ENCODE peak calls at places on chromosomes 5 and 9, in ten cellular contexts. One of them, this sample, is unnamed.

GRCh38 chr5:135026645-135027317 is 7.2 kb downstream of the PITX1 start:
- DNase-seq in NCI-H774: no peak
- DNase-seq in stimulated activated CD8-positive, alpha-beta memory T cell treated with anti-CD3 and anti-CD28 coated beads, Interleukin-4, amount 100 ng/mL, for 4 hours: no peak
- DNase-seq in activated CD4-positive, alpha-beta T cell treated with anti-CD3 and anti-CD28 coated beads, Interleukin-2, amount 10 ng/mL, durations not matched to agents 7 days and 5 days: no peak
- DNase-seq in RWPE2: no peak
- DNase-seq in AG09309: no peak
- DNase-seq in upper lobe of right lung: no peak
- DNase-seq in HCEC 1CT: peak; percentile 40
- DNase-seq in GM04504: no peak
- DNase-seq in T-cell: no peak
- DNase-seq in this sample: no peak

GRCh38 chr9:116000748-116001329 is 152.8 kb upstream of the PAPPA start:
- DNase-seq in NCI-H774: no peak
- DNase-seq in RWPE2: no peak
- DNase-seq in stimulated activated CD8-positive, alpha-beta memory T cell treated with anti-CD3 and anti-CD28 coated beads, Interleukin-4, amount 100 ng/mL, for 4 hours: no peak
- DNase-seq in AG09309: no peak
- DNase-seq in T-cell: no peak
- DNase-seq in HCEC 1CT: no peak
- DNase-seq in GM04504: no peak
- DNase-seq in upper lobe of right lung: no peak
- DNase-seq in activated CD4-positive, alpha-beta T cell treated with anti-CD3 and anti-CD28 coated beads, Interleukin-2, amount 10 ng/mL, durations not matched to agents 7 days and 5 days: no peak
- DNase-seq in this sample: no peak

GRCh38 chr5:103389362-103389761 is 130.8 kb downstream of the MACIR start:
- DNase-seq in RWPE2: no peak
- DNase-seq in AG09309: no peak
- DNase-seq in stimulated activated CD8-positive, alpha-beta memory T cell treated with anti-CD3 and anti-CD28 coated beads, Interleukin-4, amount 100 ng/mL, for 4 hours: no peak
- DNase-seq in HCEC 1CT: no peak
- DNase-seq in activated CD4-positive, alpha-beta T cell treated with anti-CD3 and anti-CD28 coated beads, Interleukin-2, amount 10 ng/mL, durations not matched to agents 7 days and 5 days: no peak
- DNase-seq in T-cell: no peak
- DNase-seq in GM04504: no peak
- DNase-seq in NCI-H774: no peak
- DNase-seq in upper lobe of right lung: no peak
- DNase-seq in this sample: no peak

GRCh38 chr5:41755705-41756104 is 114.5 kb downstream of the OXCT1 start:
- DNase-seq in T-cell: no peak
- DNase-seq in activated CD4-positive, alpha-beta T cell treated with anti-CD3 and anti-CD28 coated beads, Interleukin-2, amount 10 ng/mL, durations not matched to agents 7 days and 5 days: no peak
- DNase-seq in upper lobe of right lung: no peak
- DNase-seq in AG09309: no peak
- DNase-seq in NCI-H774: no peak
- DNase-seq in HCEC 1CT: no peak
- DNase-seq in stimulated activated CD8-positive, alpha-beta memory T cell treated with anti-CD3 and anti-CD28 coated beads, Interleukin-4, amount 100 ng/mL, for 4 hours: no peak
- DNase-seq in GM04504: no peak
- DNase-seq in RWPE2: no peak
- DNase-seq in this sample: no peak

GRCh38 chr5:141845371-141845821 is 32.8 kb downstream of the PCDH1 start:
- DNase-seq in NCI-H774: no peak
- DNase-seq in activated CD4-positive, alpha-beta T cell treated with anti-CD3 and anti-CD28 coated beads, Interleukin-2, amount 10 ng/mL, durations not matched to agents 7 days and 5 days: no peak
- DNase-seq in AG09309: no peak
- DNase-seq in GM04504: no peak
- DNase-seq in T-cell: no peak
- DNase-seq in stimulated activated CD8-positive, alpha-beta memory T cell treated with anti-CD3 and anti-CD28 coated beads, Interleukin-4, amount 100 ng/mL, for 4 hours: no peak
- DNase-seq in HCEC 1CT: no peak
- DNase-seq in RWPE2: no peak
- DNase-seq in upper lobe of right lung: no peak
- DNase-seq in this sample: no peak

GRCh38 chr9:83620841-83621636 is 1.9 kb upstream of the IDNK start:
- DNase-seq in AG09309: peak; percentile 16
- DNase-seq in HCEC 1CT: peak; percentile 48
- DNase-seq in activated CD4-positive, alpha-beta T cell treated with anti-CD3 and anti-CD28 coated beads, Interleukin-2, amount 10 ng/mL, durations not matched to agents 7 days and 5 days: peak; percentile 45
- DNase-seq in stimulated activated CD8-positive, alpha-beta memory T cell treated with anti-CD3 and anti-CD28 coated beads, Interleukin-4, amount 100 ng/mL, for 4 hours: no peak
- DNase-seq in upper lobe of right lung: no peak
- DNase-seq in T-cell: no peak
- DNase-seq in GM04504: peak; percentile 23
- DNase-seq in NCI-H774: peak; percentile 66
- DNase-seq in RWPE2: no peak
- DNase-seq in this sample: peak; percentile 57

GRCh38 chr9:34047864-34048729 is 590 bp downstream of the UBAP2 start:
- DNase-seq in GM04504: no peak
- DNase-seq in NCI-H774: peak; percentile 25
- DNase-seq in stimulated activated CD8-positive, alpha-beta memory T cell treated with anti-CD3 and anti-CD28 coated beads, Interleukin-4, amount 100 ng/mL, for 4 hours: peak; percentile 17
- DNase-seq in HCEC 1CT: peak; percentile 23
- DNase-seq in RWPE2: peak; percentile 66
- DNase-seq in upper lobe of right lung: peak; percentile 77
- DNase-seq in T-cell: peak; percentile 32
- DNase-seq in AG09309: no peak
- DNase-seq in activated CD4-positive, alpha-beta T cell treated with anti-CD3 and anti-CD28 coated beads, Interleukin-2, amount 10 ng/mL, durations not matched to agents 7 days and 5 days: peak; percentile 60
- DNase-seq in this sample: peak; percentile 36

GRCh38 chr9:37938121-37938906 is 34.4 kb upstream of the SLC25A51 start:
- DNase-seq in T-cell: no peak
- DNase-seq in stimulated activated CD8-positive, alpha-beta memory T cell treated with anti-CD3 and anti-CD28 coated beads, Interleukin-4, amount 100 ng/mL, for 4 hours: no peak
- DNase-seq in RWPE2: no peak
- DNase-seq in AG09309: peak; percentile 56
- DNase-seq in activated CD4-positive, alpha-beta T cell treated with anti-CD3 and anti-CD28 coated beads, Interleukin-2, amount 10 ng/mL, durations not matched to agents 7 days and 5 days: no peak
- DNase-seq in NCI-H774: no peak
- DNase-seq in upper lobe of right lung: no peak
- DNase-seq in HCEC 1CT: peak; percentile 86
- DNase-seq in GM04504: peak; percentile 78
- DNase-seq in this sample: peak; percentile 96

GRCh38 chr9:4640027-4640426 is 22.1 kb upstream of the PLPP6 start:
- DNase-seq in upper lobe of right lung: no peak
- DNase-seq in NCI-H774: no peak
- DNase-seq in activated CD4-positive, alpha-beta T cell treated with anti-CD3 and anti-CD28 coated beads, Interleukin-2, amount 10 ng/mL, durations not matched to agents 7 days and 5 days: peak; percentile 61
- DNase-seq in stimulated activated CD8-positive, alpha-beta memory T cell treated with anti-CD3 and anti-CD28 coated beads, Interleukin-4, amount 100 ng/mL, for 4 hours: no peak
- DNase-seq in HCEC 1CT: no peak
- DNase-seq in RWPE2: no peak
- DNase-seq in T-cell: peak; percentile 67
- DNase-seq in GM04504: no peak
- DNase-seq in AG09309: no peak
- DNase-seq in this sample: peak; percentile 21

GRCh38 chr5:158026248-158027031 is 167.5 kb upstream of the CLINT1 start:
- DNase-seq in NCI-H774: no peak
- DNase-seq in stimulated activated CD8-positive, alpha-beta memory T cell treated with anti-CD3 and anti-CD28 coated beads, Interleukin-4, amount 100 ng/mL, for 4 hours: no peak
- DNase-seq in HCEC 1CT: peak; percentile 6
- DNase-seq in GM04504: peak; percentile 74
- DNase-seq in upper lobe of right lung: no peak
- DNase-seq in AG09309: peak; percentile 89
- DNase-seq in RWPE2: no peak
- DNase-seq in T-cell: no peak
- DNase-seq in activated CD4-positive, alpha-beta T cell treated with anti-CD3 and anti-CD28 coated beads, Interleukin-2, amount 10 ng/mL, durations not matched to agents 7 days and 5 days: no peak
- DNase-seq in this sample: no peak

GRCh38 chr9:129170229-129170628 is 7.8 kb downstream of the IER5L start:
- DNase-seq in T-cell: no peak
- DNase-seq in upper lobe of right lung: no peak
- DNase-seq in RWPE2: no peak
- DNase-seq in NCI-H774: no peak
- DNase-seq in GM04504: no peak
- DNase-seq in HCEC 1CT: no peak
- DNase-seq in stimulated activated CD8-positive, alpha-beta memory T cell treated with anti-CD3 and anti-CD28 coated beads, Interleukin-4, amount 100 ng/mL, for 4 hours: no peak
- DNase-seq in AG09309: no peak
- DNase-seq in activated CD4-positive, alpha-beta T cell treated with anti-CD3 and anti-CD28 coated beads, Interleukin-2, amount 10 ng/mL, durations not matched to agents 7 days and 5 days: no peak
- DNase-seq in this sample: peak; percentile 48

GRCh38 chr5:113806250-113806649 is 292.8 kb downstream of the YTHDC2 start:
- DNase-seq in activated CD4-positive, alpha-beta T cell treated with anti-CD3 and anti-CD28 coated beads, Interleukin-2, amount 10 ng/mL, durations not matched to agents 7 days and 5 days: no peak
- DNase-seq in T-cell: no peak
- DNase-seq in HCEC 1CT: peak; percentile 3
- DNase-seq in stimulated activated CD8-positive, alpha-beta memory T cell treated with anti-CD3 and anti-CD28 coated beads, Interleukin-4, amount 100 ng/mL, for 4 hours: no peak
- DNase-seq in upper lobe of right lung: no peak
- DNase-seq in NCI-H774: no peak
- DNase-seq in RWPE2: no peak
- DNase-seq in AG09309: no peak
- DNase-seq in GM04504: peak; percentile 3
- DNase-seq in this sample: peak; percentile 64

GRCh38 chr5:34959323-34959722 is 30.0 kb downstream of the DNAJC21 start:
- DNase-seq in stimulated activated CD8-positive, alpha-beta memory T cell treated with anti-CD3 and anti-CD28 coated beads, Interleukin-4, amount 100 ng/mL, for 4 hours: no peak
- DNase-seq in activated CD4-positive, alpha-beta T cell treated with anti-CD3 and anti-CD28 coated beads, Interleukin-2, amount 10 ng/mL, durations not matched to agents 7 days and 5 days: peak; percentile 20
- DNase-seq in NCI-H774: no peak
- DNase-seq in upper lobe of right lung: no peak
- DNase-seq in HCEC 1CT: peak; percentile 50
- DNase-seq in T-cell: no peak
- DNase-seq in RWPE2: no peak
- DNase-seq in GM04504: peak; percentile 24
- DNase-seq in AG09309: peak; percentile 29
- DNase-seq in this sample: peak; percentile 57

GRCh38 chr9:132249123-132249522 is 87.3 kb downstream of the NTNG2 start:
- DNase-seq in activated CD4-positive, alpha-beta T cell treated with anti-CD3 and anti-CD28 coated beads, Interleukin-2, amount 10 ng/mL, durations not matched to agents 7 days and 5 days: no peak
- DNase-seq in upper lobe of right lung: peak; percentile 90
- DNase-seq in GM04504: no peak
- DNase-seq in stimulated activated CD8-positive, alpha-beta memory T cell treated with anti-CD3 and anti-CD28 coated beads, Interleukin-4, amount 100 ng/mL, for 4 hours: no peak
- DNase-seq in T-cell: no peak
- DNase-seq in AG09309: no peak
- DNase-seq in RWPE2: no peak
- DNase-seq in NCI-H774: peak; percentile 90
- DNase-seq in HCEC 1CT: no peak
- DNase-seq in this sample: no peak

GRCh38 chr9:105646879-105647594 is 15.2 kb upstream of the TAL2 start:
- DNase-seq in HCEC 1CT: no peak
- DNase-seq in RWPE2: no peak
- DNase-seq in T-cell: no peak
- DNase-seq in NCI-H774: no peak
- DNase-seq in GM04504: no peak
- DNase-seq in stimulated activated CD8-positive, alpha-beta memory T cell treated with anti-CD3 and anti-CD28 coated beads, Interleukin-4, amount 100 ng/mL, for 4 hours: no peak
- DNase-seq in upper lobe of right lung: no peak
- DNase-seq in activated CD4-positive, alpha-beta T cell treated with anti-CD3 and anti-CD28 coated beads, Interleukin-2, amount 10 ng/mL, durations not matched to agents 7 days and 5 days: no peak
- DNase-seq in AG09309: no peak
- DNase-seq in this sample: no peak

GRCh38 chr5:88875609-88876234 is 7.3 kb downstream of the MEF2C start:
- DNase-seq in AG09309: no peak
- DNase-seq in T-cell: no peak
- DNase-seq in stimulated activated CD8-positive, alpha-beta memory T cell treated with anti-CD3 and anti-CD28 coated beads, Interleukin-4, amount 100 ng/mL, for 4 hours: no peak
- DNase-seq in NCI-H774: no peak
- DNase-seq in HCEC 1CT: peak; percentile 49
- DNase-seq in activated CD4-positive, alpha-beta T cell treated with anti-CD3 and anti-CD28 coated beads, Interleukin-2, amount 10 ng/mL, durations not matched to agents 7 days and 5 days: no peak
- DNase-seq in GM04504: no peak
- DNase-seq in upper lobe of right lung: no peak
- DNase-seq in RWPE2: no peak
- DNase-seq in this sample: no peak

GRCh38 chr9:137485343-137486140 is 26.4 kb upstream of the NSMF start:
- DNase-seq in AG09309: no peak
- DNase-seq in T-cell: no peak
- DNase-seq in HCEC 1CT: no peak
- DNase-seq in NCI-H774: peak; percentile 26
- DNase-seq in stimulated activated CD8-positive, alpha-beta memory T cell treated with anti-CD3 and anti-CD28 coated beads, Interleukin-4, amount 100 ng/mL, for 4 hours: no peak
- DNase-seq in activated CD4-positive, alpha-beta T cell treated with anti-CD3 and anti-CD28 coated beads, Interleukin-2, amount 10 ng/mL, durations not matched to agents 7 days and 5 days: no peak
- DNase-seq in RWPE2: no peak
- DNase-seq in GM04504: no peak
- DNase-seq in upper lobe of right lung: peak; percentile 58
- DNase-seq in this sample: no peak

GRCh38 chr5:153584561-153585359 is 94.3 kb downstream of the GRIA1 start:
- DNase-seq in upper lobe of right lung: peak; percentile 66
- DNase-seq in HCEC 1CT: peak; percentile 27
- DNase-seq in NCI-H774: no peak
- DNase-seq in activated CD4-positive, alpha-beta T cell treated with anti-CD3 and anti-CD28 coated beads, Interleukin-2, amount 10 ng/mL, durations not matched to agents 7 days and 5 days: no peak
- DNase-seq in AG09309: no peak
- DNase-seq in T-cell: no peak
- DNase-seq in stimulated activated CD8-positive, alpha-beta memory T cell treated with anti-CD3 and anti-CD28 coated beads, Interleukin-4, amount 100 ng/mL, for 4 hours: no peak
- DNase-seq in RWPE2: no peak
- DNase-seq in GM04504: no peak
- DNase-seq in this sample: no peak

GRCh38 chr5:116454417-116454927 is 120.2 kb downstream of the SEMA6A start:
- DNase-seq in activated CD4-positive, alpha-beta T cell treated with anti-CD3 and anti-CD28 coated beads, Interleukin-2, amount 10 ng/mL, durations not matched to agents 7 days and 5 days: no peak
- DNase-seq in stimulated activated CD8-positive, alpha-beta memory T cell treated with anti-CD3 and anti-CD28 coated beads, Interleukin-4, amount 100 ng/mL, for 4 hours: no peak
- DNase-seq in T-cell: no peak
- DNase-seq in RWPE2: no peak
- DNase-seq in AG09309: peak; percentile 71
- DNase-seq in NCI-H774: no peak
- DNase-seq in upper lobe of right lung: no peak
- DNase-seq in HCEC 1CT: peak; percentile 59
- DNase-seq in GM04504: peak; percentile 83
- DNase-seq in this sample: peak; percentile 90

GRCh38 chr5:118657576-118657975 is 330.8 kb downstream of the DTWD2 start:
- DNase-seq in AG09309: no peak
- DNase-seq in upper lobe of right lung: no peak
- DNase-seq in RWPE2: no peak
- DNase-seq in NCI-H774: no peak
- DNase-seq in T-cell: no peak
- DNase-seq in stimulated activated CD8-positive, alpha-beta memory T cell treated with anti-CD3 and anti-CD28 coated beads, Interleukin-4, amount 100 ng/mL, for 4 hours: no peak
- DNase-seq in activated CD4-positive, alpha-beta T cell treated with anti-CD3 and anti-CD28 coated beads, Interleukin-2, amount 10 ng/mL, durations not matched to agents 7 days and 5 days: no peak
- DNase-seq in GM04504: no peak
- DNase-seq in HCEC 1CT: no peak
- DNase-seq in this sample: no peak